ENCODE peak calls at places on chromosome 22, in seven cellular contexts. One of them, this sample, is unnamed.

GRCh38 chr22:25090225-25090651 is 109.4 kb upstream of the CRYBB3 start:
- DNase-seq in MM.1S: no peak
- DNase-seq in PC-3: no peak
- DNase-seq in SK-N-SH: no peak
- DNase-seq in neural progenitor cell: no peak
- DNase-seq in GM23248: no peak
- DNase-seq in OCI-LY7: no peak
- DNase-seq in this sample: no peak

GRCh38 chr22:32649515-32650200 is 151.8 kb upstream of the TIMP3 start:
- DNase-seq in MM.1S: no peak
- DNase-seq in PC-3: no peak
- DNase-seq in SK-N-SH: no peak
- DNase-seq in neural progenitor cell: no peak
- DNase-seq in GM23248: peak; percentile 89
- DNase-seq in OCI-LY7: no peak
- DNase-seq in this sample: no peak

GRCh38 chr22:19974233-19974861 is 32.7 kb upstream of the TXNRD2 start:
- DNase-seq in MM.1S: peak; percentile 27
- DNase-seq in PC-3: peak; percentile 22
- DNase-seq in SK-N-SH: peak; percentile 91
- DNase-seq in neural progenitor cell: peak; percentile 92
- DNase-seq in GM23248: peak; percentile 63
- DNase-seq in OCI-LY7: peak; percentile 85
- DNase-seq in this sample: peak; percentile 97

GRCh38 chr22:31081963-31082605 is 966 bp downstream of the SMTN start:
- DNase-seq in MM.1S: no peak
- DNase-seq in PC-3: peak; percentile 69
- DNase-seq in SK-N-SH: peak; percentile 14
- DNase-seq in neural progenitor cell: no peak
- DNase-seq in GM23248: peak; percentile 86
- DNase-seq in OCI-LY7: no peak
- DNase-seq in this sample: no peak

GRCh38 chr22:21972293-21972779 is 10.3 kb downstream of the TOP3B start:
- DNase-seq in MM.1S: peak; percentile 43
- DNase-seq in PC-3: peak; percentile 31
- DNase-seq in SK-N-SH: peak; percentile 88
- DNase-seq in neural progenitor cell: peak; percentile 66
- DNase-seq in GM23248: peak; percentile 60
- DNase-seq in OCI-LY7: peak; percentile 66
- DNase-seq in this sample: peak; percentile 75

GRCh38 chr22:19057999-19058491 is 64.2 kb downstream of the DGCR2 start:
- DNase-seq in MM.1S: no peak
- DNase-seq in PC-3: no peak
- DNase-seq in SK-N-SH: no peak
- DNase-seq in neural progenitor cell: no peak
- DNase-seq in GM23248: no peak
- DNase-seq in OCI-LY7: no peak
- DNase-seq in this sample: no peak

GRCh38 chr22:38462960-38463784 is 4.7 kb upstream of the KDELR3 start:
- DNase-seq in MM.1S: no peak
- DNase-seq in PC-3: no peak
- DNase-seq in SK-N-SH: no peak
- DNase-seq in neural progenitor cell: peak; percentile 80
- DNase-seq in GM23248: no peak
- DNase-seq in OCI-LY7: peak; percentile 62
- DNase-seq in this sample: peak; percentile 87

GRCh38 chr22:40654522-40655167 is 18.1 kb upstream of the MRTFA start:
- DNase-seq in MM.1S: no peak
- DNase-seq in PC-3: peak; percentile 27
- DNase-seq in SK-N-SH: peak; percentile 64
- DNase-seq in neural progenitor cell: no peak
- DNase-seq in GM23248: peak; percentile 87
- DNase-seq in OCI-LY7: no peak
- DNase-seq in this sample: peak; percentile 39

GRCh38 chr22:49371325-49372110 is 456.2 kb downstream of the BRD1 start:
- DNase-seq in MM.1S: no peak
- DNase-seq in PC-3: no peak
- DNase-seq in SK-N-SH: no peak
- DNase-seq in neural progenitor cell: no peak
- DNase-seq in GM23248: no peak
- DNase-seq in OCI-LY7: no peak
- DNase-seq in this sample: no peak

GRCh38 chr22:23539135-23539838 is 40.8 kb downstream of the IGLL1 start:
- DNase-seq in MM.1S: peak; percentile 84
- DNase-seq in PC-3: peak; percentile 77
- DNase-seq in SK-N-SH: peak; percentile 71
- DNase-seq in neural progenitor cell: peak; percentile 89
- DNase-seq in GM23248: peak; percentile 84
- DNase-seq in OCI-LY7: peak; percentile 92
- DNase-seq in this sample: peak; percentile 95

GRCh38 chr22:30890689-30891442 is 77.7 kb downstream of the MORC2 start:
- DNase-seq in MM.1S: peak; percentile 12
- DNase-seq in PC-3: peak; percentile 53
- DNase-seq in SK-N-SH: peak; percentile 79
- DNase-seq in neural progenitor cell: peak; percentile 61
- DNase-seq in GM23248: peak; percentile 59
- DNase-seq in OCI-LY7: peak; percentile 22
- DNase-seq in this sample: peak; percentile 71

GRCh38 chr22:22410121-22410520 is 98.4 kb downstream of the ZNF280B start:
- DNase-seq in MM.1S: peak; percentile 18
- DNase-seq in PC-3: no peak
- DNase-seq in SK-N-SH: no peak
- DNase-seq in neural progenitor cell: no peak
- DNase-seq in GM23248: no peak
- DNase-seq in OCI-LY7: peak; percentile 92
- DNase-seq in this sample: no peak

GRCh38 chr22:21641417-21641794 is 696 bp upstream of the SDF2L1 start:
- DNase-seq in MM.1S: no peak
- DNase-seq in PC-3: peak; percentile 44
- DNase-seq in SK-N-SH: peak; percentile 76
- DNase-seq in neural progenitor cell: peak; percentile 79
- DNase-seq in GM23248: peak; percentile 74
- DNase-seq in OCI-LY7: no peak
- DNase-seq in this sample: peak; percentile 68

GRCh38 chr22:18119409-18120110 is 9.0 kb downstream of the TUBA8 start:
- DNase-seq in MM.1S: no peak
- DNase-seq in PC-3: no peak
- DNase-seq in SK-N-SH: no peak
- DNase-seq in neural progenitor cell: no peak
- DNase-seq in GM23248: no peak
- DNase-seq in OCI-LY7: no peak
- DNase-seq in this sample: no peak

GRCh38 chr22:35609761-35610160 is 7.4 kb downstream of the MB start:
- DNase-seq in MM.1S: no peak
- DNase-seq in PC-3: no peak
- DNase-seq in SK-N-SH: no peak
- DNase-seq in neural progenitor cell: no peak
- DNase-seq in GM23248: no peak
- DNase-seq in OCI-LY7: no peak
- DNase-seq in this sample: no peak

GRCh38 chr22:22753526-22754267 is 109.3 kb downstream of the GGTLC2 start:
- DNase-seq in MM.1S: peak; percentile 87
- DNase-seq in PC-3: peak; percentile 62
- DNase-seq in SK-N-SH: peak; percentile 79
- DNase-seq in neural progenitor cell: peak; percentile 70
- DNase-seq in GM23248: peak; percentile 56
- DNase-seq in OCI-LY7: peak; percentile 86
- DNase-seq in this sample: peak; percentile 86

GRCh38 chr22:37304595-37305343 is 22.5 kb downstream of the CYTH4 start:
- DNase-seq in MM.1S: no peak
- DNase-seq in PC-3: peak; percentile 28
- DNase-seq in SK-N-SH: no peak
- DNase-seq in neural progenitor cell: peak; percentile 40
- DNase-seq in GM23248: peak; percentile 66
- DNase-seq in OCI-LY7: no peak
- DNase-seq in this sample: peak; percentile 34

GRCh38 chr22:46518038-46518437 is 19.4 kb downstream of the CELSR1 start:
- DNase-seq in MM.1S: no peak
- DNase-seq in PC-3: no peak
- DNase-seq in SK-N-SH: no peak
- DNase-seq in neural progenitor cell: no peak
- DNase-seq in GM23248: no peak
- DNase-seq in OCI-LY7: no peak
- DNase-seq in this sample: no peak

GRCh38 chr22:32546480-32546879 is 71.9 kb downstream of the FBXO7 start:
- DNase-seq in MM.1S: no peak
- DNase-seq in PC-3: no peak
- DNase-seq in SK-N-SH: no peak
- DNase-seq in neural progenitor cell: no peak
- DNase-seq in GM23248: peak; percentile 34
- DNase-seq in OCI-LY7: no peak
- DNase-seq in this sample: no peak

GRCh38 chr22:22935546-22936157 is 48.0 kb downstream of the IGLL5 start:
- DNase-seq in MM.1S: peak; percentile 99
- DNase-seq in PC-3: no peak
- DNase-seq in SK-N-SH: no peak
- DNase-seq in neural progenitor cell: no peak
- DNase-seq in GM23248: no peak
- DNase-seq in OCI-LY7: peak; percentile 99
- DNase-seq in this sample: peak; percentile 24

GRCh38 chr22:24595228-24595627 is 2.4 kb upstream of the LRRC75B start:
- DNase-seq in MM.1S: no peak
- DNase-seq in PC-3: no peak
- DNase-seq in SK-N-SH: no peak
- DNase-seq in neural progenitor cell: no peak
- DNase-seq in GM23248: no peak
- DNase-seq in OCI-LY7: no peak
- DNase-seq in this sample: no peak

GRCh38 chr22:44870021-44870420 is 117.6 kb downstream of the ARHGAP8 start:
- DNase-seq in MM.1S: no peak
- DNase-seq in PC-3: peak; percentile 66
- DNase-seq in SK-N-SH: no peak
- DNase-seq in neural progenitor cell: peak; percentile 51
- DNase-seq in GM23248: peak; percentile 52
- DNase-seq in OCI-LY7: no peak
- DNase-seq in this sample: peak; percentile 29
- TF ChIP-seq EZH2phosphoT487 in MM.1S: no peak
- TF ChIP-seq EZH2phosphoT487 in PC-3: no peak
- TF ChIP-seq EZH2phosphoT487 in SK-N-SH: no peak
- TF ChIP-seq EZH2phosphoT487 in neural progenitor cell: no peak
- TF ChIP-seq EZH2phosphoT487 in GM23248: no peak
- TF ChIP-seq EZH2phosphoT487 in OCI-LY7: no peak
- TF ChIP-seq EZH2phosphoT487 in this sample: no peak

GRCh38 chr22:45308624-45309421 is 911 bp upstream of the FAM118A start:
- DNase-seq in MM.1S: no peak
- DNase-seq in PC-3: no peak
- DNase-seq in SK-N-SH: no peak
- DNase-seq in neural progenitor cell: peak; percentile 28
- DNase-seq in GM23248: no peak
- DNase-seq in OCI-LY7: peak; percentile 21
- DNase-seq in this sample: peak; percentile 37
- TF ChIP-seq EZH2phosphoT487 in MM.1S: no peak
- TF ChIP-seq EZH2phosphoT487 in PC-3: no peak
- TF ChIP-seq EZH2phosphoT487 in SK-N-SH: no peak
- TF ChIP-seq EZH2phosphoT487 in neural progenitor cell: no peak
- TF ChIP-seq EZH2phosphoT487 in GM23248: no peak
- TF ChIP-seq EZH2phosphoT487 in OCI-LY7: no peak
- TF ChIP-seq EZH2phosphoT487 in this sample: no peak

GRCh38 chr22:29877620-29878019 is 5.4 kb upstream of the MTMR3 start:
- DNase-seq in MM.1S: no peak
- DNase-seq in PC-3: no peak
- DNase-seq in SK-N-SH: no peak
- DNase-seq in neural progenitor cell: no peak
- DNase-seq in GM23248: peak; percentile 89
- DNase-seq in OCI-LY7: no peak
- DNase-seq in this sample: no peak

GRCh38 chr22:29883045-29883830 is at the start of gene MTMR3:
- DNase-seq in MM.1S: peak; percentile 90
- DNase-seq in PC-3: peak; percentile 88
- DNase-seq in SK-N-SH: peak; percentile 90
- DNase-seq in neural progenitor cell: peak; percentile 97
- DNase-seq in GM23248: peak; percentile 92
- DNase-seq in OCI-LY7: peak; percentile 91
- DNase-seq in this sample: peak; percentile 92

GRCh38 chr22:29882716-29883044 is 294 bp upstream of the MTMR3 start:
- DNase-seq in MM.1S: no peak
- DNase-seq in PC-3: no peak
- DNase-seq in SK-N-SH: no peak
- DNase-seq in neural progenitor cell: no peak
- DNase-seq in GM23248: no peak
- DNase-seq in OCI-LY7: no peak
- DNase-seq in this sample: no peak

GRCh38 chr22:29883831-29884139 is 811 bp downstream of the MTMR3 start:
- DNase-seq in MM.1S: no peak
- DNase-seq in PC-3: no peak
- DNase-seq in SK-N-SH: no peak
- DNase-seq in neural progenitor cell: no peak
- DNase-seq in GM23248: no peak
- DNase-seq in OCI-LY7: no peak
- DNase-seq in this sample: no peak

DNA sequence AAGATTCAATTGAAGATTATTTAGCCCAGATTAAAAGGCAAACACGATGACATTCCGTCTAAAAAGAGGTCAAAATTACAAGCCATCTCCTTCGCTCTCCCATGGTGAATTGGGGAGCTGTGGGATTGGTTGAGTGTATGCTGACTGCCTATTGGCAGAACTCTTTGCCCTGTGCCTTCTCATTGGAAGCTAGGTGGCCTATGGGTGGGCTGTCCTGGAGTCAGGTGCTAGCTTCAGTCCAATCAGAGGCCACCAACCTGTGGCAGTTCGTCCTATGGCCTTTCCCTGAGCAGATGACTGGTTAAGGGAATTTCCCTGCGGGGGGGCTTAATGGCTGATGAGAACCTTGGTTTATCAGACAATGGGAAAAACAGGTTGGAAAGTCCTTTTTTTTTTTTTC is 3.2 kb upstream of the MTMR3 start:
- DNase-seq in MM.1S: no peak
- DNase-seq in PC-3: peak; percentile 3
- DNase-seq in SK-N-SH: peak; percentile 20
- DNase-seq in neural progenitor cell: no peak
- DNase-seq in GM23248: peak; percentile 16
- DNase-seq in OCI-LY7: peak; percentile 4
- DNase-seq in this sample: peak; percentile 47
- TF ChIP-seq EZH2phosphoT487 in MM.1S: no peak
- TF ChIP-seq EZH2phosphoT487 in PC-3: no peak
- TF ChIP-seq EZH2phosphoT487 in SK-N-SH: no peak
- TF ChIP-seq EZH2phosphoT487 in neural progenitor cell: no peak
- TF ChIP-seq EZH2phosphoT487 in GM23248: no peak
- TF ChIP-seq EZH2phosphoT487 in OCI-LY7: no peak
- TF ChIP-seq EZH2phosphoT487 in this sample: no peak

GRCh38 chr22:26418620-26419019 is 10.4 kb upstream of the ASPHD2 start:
- DNase-seq in MM.1S: no peak
- DNase-seq in PC-3: no peak
- DNase-seq in SK-N-SH: no peak
- DNase-seq in neural progenitor cell: no peak
- DNase-seq in GM23248: no peak
- DNase-seq in OCI-LY7: no peak
- DNase-seq in this sample: no peak

GRCh38 chr22:26414347-26414746 is 14.7 kb upstream of the ASPHD2 start:
- DNase-seq in MM.1S: no peak
- DNase-seq in PC-3: no peak
- DNase-seq in SK-N-SH: no peak
- DNase-seq in neural progenitor cell: no peak
- DNase-seq in GM23248: no peak
- DNase-seq in OCI-LY7: no peak
- DNase-seq in this sample: no peak

GRCh38 chr22:26416256-26416655 is 12.8 kb upstream of the ASPHD2 start:
- DNase-seq in MM.1S: no peak
- DNase-seq in PC-3: no peak
- DNase-seq in SK-N-SH: no peak
- DNase-seq in neural progenitor cell: no peak
- DNase-seq in GM23248: no peak
- DNase-seq in OCI-LY7: no peak
- DNase-seq in this sample: no peak

GRCh38 chr22:26417406-26417805 is 11.7 kb upstream of the ASPHD2 start:
- DNase-seq in MM.1S: no peak
- DNase-seq in PC-3: peak; percentile 15
- DNase-seq in SK-N-SH: no peak
- DNase-seq in neural progenitor cell: no peak
- DNase-seq in GM23248: no peak
- DNase-seq in OCI-LY7: no peak
- DNase-seq in this sample: no peak

GRCh38 chr22:26416670-26417270 is 12.3 kb upstream of the ASPHD2 start:
- DNase-seq in MM.1S: no peak
- DNase-seq in PC-3: peak; percentile 77
- DNase-seq in SK-N-SH: no peak
- DNase-seq in neural progenitor cell: peak; percentile 62
- DNase-seq in GM23248: peak; percentile 79
- DNase-seq in OCI-LY7: no peak
- DNase-seq in this sample: peak; percentile 83
- TF ChIP-seq EZH2phosphoT487 in MM.1S: no peak
- TF ChIP-seq EZH2phosphoT487 in PC-3: no peak
- TF ChIP-seq EZH2phosphoT487 in SK-N-SH: no peak
- TF ChIP-seq EZH2phosphoT487 in neural progenitor cell: no peak
- TF ChIP-seq EZH2phosphoT487 in GM23248: no peak
- TF ChIP-seq EZH2phosphoT487 in OCI-LY7: no peak
- TF ChIP-seq EZH2phosphoT487 in this sample: no peak

This sample was measured in GM23338.